ENCODE peak calls at places on chromosome 6, in eight cellular contexts. B is tibial nerve, G is Karpas-422, N is osteocyte, F is AG08396, Y is occipital lobe, M is GM23338, A is myocyte. T is an unnamed sample.

GRCh38 chr6:128491041-128491642 is 29.3 kb downstream of the PTPRK start:
- DNase-seq in G (no peak), N (no peak), F (no peak), A (peak; percentile 35), M (peak; percentile 53), B (no peak), Y (no peak), T (no peak)

GRCh38 chr6:52454556-52454955 is 34.4 kb downstream of the EFHC1 start:
- DNase-seq in Y (no peak), N (no peak), B (no peak), F (no peak), A (peak; percentile 17), G (no peak), M (no peak), T (peak; percentile 76)

GRCh38 chr6:499617-500016 is 108.1 kb downstream of the IRF4 start:
- DNase-seq in B (no peak), A (no peak), M (no peak), Y (no peak), F (no peak), G (no peak), N (no peak), T (no peak)

GRCh38 chr6:106360989-106361430 is 493 bp downstream of the CRYBG1 start:
- DNase-seq in N (no peak), Y (no peak), A (no peak), F (peak; percentile 23), G (no peak), M (peak; percentile 55), B (no peak), T (no peak)

GRCh38 chr6:167673951-167674350 is 152.8 kb upstream of the AFDN start:
- DNase-seq in Y (no peak), M (no peak), B (no peak), N (no peak), G (no peak), F (no peak), A (no peak), T (no peak)

GRCh38 chr6:1621328-1621701 is 11.6 kb downstream of the FOXC1 start:
- DNase-seq in F (no peak), G (no peak), B (no peak), N (no peak), M (peak; percentile 74), A (no peak), Y (no peak), T (no peak)

GRCh38 chr6:127855542-127856159 is 45.2 kb downstream of the THEMIS start:
- DNase-seq in G (no peak), B (no peak), F (peak; percentile 8), A (peak; percentile 57), M (peak; percentile 49), Y (no peak), N (no peak), T (no peak)

GRCh38 chr6:24910850-24911712 is 24.7 kb downstream of the RIPOR2 start:
- DNase-seq in G (peak; percentile 83), F (peak; percentile 54), Y (peak; percentile 59), B (peak; percentile 34), M (peak; percentile 83), N (peak; percentile 86), A (peak; percentile 87), T (no peak)

GRCh38 chr6:138393871-138394783 is 9.9 kb upstream of the HEBP2 start:
- DNase-seq in Y (no peak), B (no peak), M (no peak), F (no peak), N (no peak), A (no peak), G (peak; percentile 45), T (no peak)

GRCh38 chr6:149628865-149629544 is 19.5 kb downstream of the KATNA1 start:
- DNase-seq in N (no peak), G (no peak), A (no peak), F (no peak), M (no peak), Y (no peak), B (no peak), T (no peak)

GRCh38 chr6:32962427-32962826 is 6.0 kb upstream of the BRD2 start:
- DNase-seq in Y (no peak), N (no peak), F (no peak), A (no peak), B (no peak), G (no peak), M (no peak), T (no peak)

GRCh38 chr6:129022011-129022553 is 139.1 kb downstream of the LAMA2 start:
- DNase-seq in M (no peak), N (no peak), F (no peak), B (no peak), Y (no peak), G (no peak), A (no peak), T (no peak)

GRCh38 chr6:36840471-36841461 is 1.5 kb upstream of the CPNE5 start:
- DNase-seq in M (peak; percentile 58), G (no peak), F (no peak), A (no peak), N (no peak), Y (no peak), B (no peak), T (no peak)

GRCh38 chr6:158019416-158019815 is 37.8 kb downstream of the SYNJ2 start:
- DNase-seq in Y (no peak), F (no peak), G (no peak), N (no peak), B (no peak), M (no peak), A (no peak), T (no peak)

GRCh38 chr6:87200469-87201174 is 45.3 kb downstream of the ZNF292 start:
- DNase-seq in B (no peak), A (no peak), M (no peak), N (no peak), F (no peak), Y (no peak), G (no peak), T (no peak)

GRCh38 chr6:818191-818590 is 125.3 kb upstream of the EXOC2 start:
- DNase-seq in A (no peak), N (no peak), Y (no peak), B (no peak), M (no peak), F (no peak), G (no peak), T (no peak)

GRCh38 chr6:125149256-125150144 is 4.1 kb upstream of the TPD52L1 start:
- DNase-seq in B (no peak), M (no peak), G (peak; percentile 28), F (peak; percentile 51), A (peak; percentile 76), Y (no peak), N (no peak), T (peak; percentile 51)

GRCh38 chr6:25173951-25174474 is 105.2 kb upstream of the CARMIL1 start:
- DNase-seq in F (peak; percentile 60), G (no peak), Y (no peak), B (no peak), N (no peak), A (peak; percentile 72), M (no peak), T (peak; percentile 82)

GRCh38 chr6:74731204-74731603 is 474.6 kb downstream of the COL12A1 start:
- DNase-seq in B (no peak), N (no peak), G (no peak), A (peak; percentile 22), F (no peak), M (no peak), Y (no peak), T (no peak)

GRCh38 chr6:12479451-12479850 is 189.3 kb downstream of the EDN1 start:
- DNase-seq in Y (no peak), A (no peak), N (no peak), M (no peak), F (no peak), B (no peak), G (no peak), T (no peak)

GRCh38 chr6:24667378-24667803 is 514 bp downstream of the ACOT13 start:
- DNase-seq in F (peak; percentile 40), Y (no peak), M (no peak), G (peak; percentile 55), B (no peak), A (no peak), N (no peak), T (no peak)

GRCh38 chr6:29516108-29516507 is 28.4 kb upstream of the MAS1L start:
- DNase-seq in A (peak; percentile 80), M (no peak), Y (no peak), G (peak; percentile 41), N (peak; percentile 67), F (no peak), B (no peak), T (peak; percentile 32)

GRCh38 chr6:52603000-52603795 is 26.3 kb upstream of the TRAM2 start:
- DNase-seq in N (no peak), Y (no peak), M (no peak), B (no peak), A (peak; percentile 14), G (no peak), F (peak; percentile 30), T (no peak)

GRCh38 chr6:35452186-35453090 is at the start of gene FANCE:
- DNase-seq in B (peak; percentile 95), M (peak; percentile 99), N (peak; percentile 98), Y (peak; percentile 82), A (peak; percentile 92), F (peak; percentile 98), G (peak; percentile 96), T (peak; percentile 50)

GRCh38 chr6:109073344-109074235 is 21.1 kb downstream of the SESN1 start:
- DNase-seq in N (no peak), F (peak; percentile 50), B (no peak), A (peak; percentile 82), M (peak; percentile 86), G (peak; percentile 89), Y (no peak), T (no peak)

GRCh38 chr6:3814539-3814938 is 34.6 kb upstream of the FAM50B start:
- DNase-seq in A (no peak), G (no peak), B (no peak), M (no peak), N (no peak), Y (no peak), F (no peak), T (no peak)

GRCh38 chr6:121549741-121550140 is 114.3 kb downstream of the GJA1 start:
- DNase-seq in G (no peak), A (no peak), Y (no peak), F (peak; percentile 16), M (no peak), N (no peak), B (no peak), T (peak; percentile 12)

GRCh38 chr6:163335671-163336545 is 78.6 kb upstream of the QKI start:
- DNase-seq in G (no peak), B (no peak), N (no peak), M (peak; percentile 25), F (no peak), A (peak; percentile 54), Y (no peak), T (no peak)

GRCh38 chr6:8434727-8435092 is 635 bp downstream of the SLC35B3 start:
- DNase-seq in B (no peak), M (no peak), Y (no peak), A (no peak), N (no peak), F (no peak), G (no peak), T (no peak)

GRCh38 chr6:123022980-123023379 is 26.9 kb downstream of the CLVS2 start:
- DNase-seq in A (peak; percentile 60), G (no peak), Y (no peak), F (no peak), M (peak; percentile 60), N (no peak), B (no peak), T (peak; percentile 7)

GRCh38 chr6:167575201-167575696 is 250.4 kb downstream of the TTLL2 start:
- DNase-seq in B (no peak), Y (no peak), M (no peak), F (no peak), G (no peak), N (peak; percentile 71), A (no peak), T (no peak)

GRCh38 chr6:146543940-146544661 is 468 bp downstream of the RAB32 start:
- DNase-seq in N (no peak), F (peak; percentile 32), B (peak; percentile 18), Y (no peak), M (peak; percentile 60), A (peak; percentile 70), G (no peak), T (no peak)

GRCh38 chr6:158383542-158383941 is 71.3 kb downstream of the TULP4 start:
- DNase-seq in A (peak; percentile 93), G (no peak), Y (no peak), F (no peak), N (peak; percentile 64), B (no peak), M (no peak), T (no peak)

GRCh38 chr6:106551155-106551554 is 78.1 kb downstream of the RTN4IP1 start:
- DNase-seq in F (no peak), N (no peak), B (no peak), G (no peak), Y (no peak), M (no peak), A (no peak), T (no peak)

T was measured in kidney epithelial cell.